ENCODE peak calls at places on chromosome 10, in seven cellular contexts. One of them, this sample, is unnamed.

GRCh38 chr10:89404082-89404481 is 10.3 kb upstream of the IFIT5 start:
- DNase-seq in H9: no peak
- DNase-seq in IMR-90: peak
- DNase-seq in trophoblast cell: no peak
- DNase-seq in H1: peak
- DNase-seq in mesendoderm: no peak
- DNase-seq in mesenchymal stem cell: no peak
- DNase-seq in this sample: no peak

GRCh38 chr10:68787813-68788212 is 39.5 kb upstream of the STOX1 start:
- DNase-seq in IMR-90: no peak
- DNase-seq in H9: no peak
- DNase-seq in trophoblast cell: no peak
- DNase-seq in mesendoderm: no peak
- DNase-seq in H1: no peak
- DNase-seq in mesenchymal stem cell: no peak
- DNase-seq in this sample: no peak

GRCh38 chr10:16478801-16479200 is 42.0 kb downstream of the PTER start:
- DNase-seq in mesendoderm: no peak
- DNase-seq in trophoblast cell: no peak
- DNase-seq in H1: no peak
- DNase-seq in H9: no peak
- DNase-seq in IMR-90: no peak
- DNase-seq in mesenchymal stem cell: no peak
- DNase-seq in this sample: no peak

GRCh38 chr10:93074597-93075368 is 1.1 kb downstream of the CYP26A1 start:
- DNase-seq in trophoblast cell: peak
- DNase-seq in mesendoderm: no peak
- DNase-seq in H1: peak
- DNase-seq in mesenchymal stem cell: no peak
- DNase-seq in H9: peak
- DNase-seq in IMR-90: no peak
- DNase-seq in this sample: no peak

GRCh38 chr10:131748831-131749766 is 151.7 kb upstream of the PPP2R2D start:
- DNase-seq in trophoblast cell: no peak
- DNase-seq in H1: no peak
- DNase-seq in H9: no peak
- DNase-seq in mesenchymal stem cell: no peak
- DNase-seq in mesendoderm: peak
- DNase-seq in IMR-90: no peak
- DNase-seq in this sample: no peak

GRCh38 chr10:88896336-88897018 is 16.4 kb downstream of the STAMBPL1 start:
- DNase-seq in mesenchymal stem cell: no peak
- DNase-seq in H1: no peak
- DNase-seq in IMR-90: no peak
- DNase-seq in H9: no peak
- DNase-seq in trophoblast cell: peak
- DNase-seq in mesendoderm: no peak
- DNase-seq in this sample: no peak

GRCh38 chr10:116771891-116772290 is 29.5 kb upstream of the HSPA12A start:
- DNase-seq in H9: no peak
- DNase-seq in IMR-90: no peak
- DNase-seq in trophoblast cell: no peak
- DNase-seq in mesendoderm: no peak
- DNase-seq in H1: no peak
- DNase-seq in mesenchymal stem cell: no peak
- DNase-seq in this sample: no peak

GRCh38 chr10:103676851-103677417 is 178.4 kb downstream of the SH3PXD2A start:
- DNase-seq in mesenchymal stem cell: peak
- DNase-seq in trophoblast cell: peak
- DNase-seq in IMR-90: peak
- DNase-seq in H9: no peak
- DNase-seq in H1: no peak
- DNase-seq in mesendoderm: peak
- DNase-seq in this sample: no peak

GRCh38 chr10:79244841-79245504 is 102.3 kb upstream of the PPIF start:
- DNase-seq in trophoblast cell: no peak
- DNase-seq in mesendoderm: no peak
- DNase-seq in mesenchymal stem cell: peak
- DNase-seq in H9: no peak
- DNase-seq in H1: no peak
- DNase-seq in IMR-90: no peak
- DNase-seq in this sample: no peak

GRCh38 chr10:126940670-126941069 is 35.4 kb downstream of the DOCK1 start:
- DNase-seq in mesenchymal stem cell: no peak
- DNase-seq in H1: no peak
- DNase-seq in IMR-90: no peak
- DNase-seq in mesendoderm: no peak
- DNase-seq in H9: no peak
- DNase-seq in trophoblast cell: no peak
- DNase-seq in this sample: no peak

GRCh38 chr10:63614371-63614891 is 93.2 kb downstream of the REEP3 start:
- DNase-seq in trophoblast cell: no peak
- DNase-seq in IMR-90: peak
- DNase-seq in H1: no peak
- DNase-seq in H9: no peak
- DNase-seq in mesendoderm: no peak
- DNase-seq in mesenchymal stem cell: peak
- DNase-seq in this sample: no peak

GRCh38 chr10:31701546-31701945 is 227.1 kb downstream of the ARHGAP12 start:
- DNase-seq in H1: no peak
- DNase-seq in trophoblast cell: no peak
- DNase-seq in IMR-90: no peak
- DNase-seq in H9: no peak
- DNase-seq in mesendoderm: no peak
- DNase-seq in mesenchymal stem cell: no peak
- DNase-seq in this sample: no peak

GRCh38 chr10:119235381-119235780 is 28.0 kb downstream of the GRK5 start:
- DNase-seq in mesenchymal stem cell: no peak
- DNase-seq in IMR-90: peak
- DNase-seq in H9: no peak
- DNase-seq in trophoblast cell: no peak
- DNase-seq in mesendoderm: no peak
- DNase-seq in H1: no peak
- DNase-seq in this sample: no peak

GRCh38 chr10:76350583-76350982 is 919.2 kb downstream of the LRMDA start:
- DNase-seq in H9: no peak
- DNase-seq in mesenchymal stem cell: no peak
- DNase-seq in H1: no peak
- DNase-seq in mesendoderm: no peak
- DNase-seq in IMR-90: no peak
- DNase-seq in trophoblast cell: no peak
- DNase-seq in this sample: no peak
- H3K18ac ChIP-seq in H9: no peak
- H3K18ac ChIP-seq in mesenchymal stem cell: no peak
- H3K18ac ChIP-seq in H1: no peak
- H3K18ac ChIP-seq in mesendoderm: no peak
- H3K18ac ChIP-seq in IMR-90: peak
- H3K18ac ChIP-seq in trophoblast cell: no peak
- H3K18ac ChIP-seq in this sample: no peak

DNA sequence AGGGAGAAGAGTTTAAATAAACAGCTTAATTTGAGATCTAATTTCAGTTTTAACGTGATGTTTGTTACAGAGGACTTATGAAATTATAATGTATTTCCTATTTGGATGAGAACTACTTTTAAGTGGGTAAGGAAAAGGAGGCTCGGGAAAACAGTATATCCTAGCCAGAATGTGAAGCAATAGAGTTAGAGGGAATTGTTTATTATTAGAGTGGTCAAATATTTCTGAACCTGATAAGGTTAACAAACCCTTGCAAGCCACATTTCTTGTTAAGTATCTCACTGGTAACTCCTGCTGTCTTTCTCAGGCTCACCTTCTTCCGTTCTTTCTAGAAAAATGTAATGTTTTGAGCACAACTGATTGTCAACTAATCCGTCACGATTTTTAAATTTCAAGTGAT is 335.1 kb upstream of the MBL2 start:
- DNase-seq in trophoblast cell: no peak
- DNase-seq in IMR-90: no peak
- DNase-seq in mesenchymal stem cell: no peak
- DNase-seq in H1: no peak
- DNase-seq in H9: no peak
- DNase-seq in mesendoderm: no peak
- DNase-seq in this sample: no peak
- H3K18ac ChIP-seq in trophoblast cell: no peak
- H3K18ac ChIP-seq in IMR-90: no peak
- H3K18ac ChIP-seq in mesenchymal stem cell: no peak
- H3K18ac ChIP-seq in H1: no peak
- H3K18ac ChIP-seq in H9: no peak
- H3K18ac ChIP-seq in mesendoderm: no peak
- H3K18ac ChIP-seq in this sample: no peak

GRCh38 chr10:128221128-128221527 is 94.9 kb upstream of the MKI67 start:
- DNase-seq in H9: no peak
- DNase-seq in trophoblast cell: no peak
- DNase-seq in H1: no peak
- DNase-seq in IMR-90: no peak
- DNase-seq in mesenchymal stem cell: no peak
- DNase-seq in mesendoderm: no peak
- DNase-seq in this sample: no peak

GRCh38 chr10:128221787-128222186 is 95.6 kb upstream of the MKI67 start:
- DNase-seq in mesenchymal stem cell: no peak
- DNase-seq in mesendoderm: no peak
- DNase-seq in H9: no peak
- DNase-seq in H1: no peak
- DNase-seq in trophoblast cell: no peak
- DNase-seq in IMR-90: no peak
- DNase-seq in this sample: no peak

GRCh38 chr10:128219295-128219694 is 93.1 kb upstream of the MKI67 start:
- DNase-seq in trophoblast cell: no peak
- DNase-seq in H9: no peak
- DNase-seq in mesendoderm: no peak
- DNase-seq in H1: no peak
- DNase-seq in mesenchymal stem cell: no peak
- DNase-seq in IMR-90: no peak
- DNase-seq in this sample: no peak

GRCh38 chr10:128218161-128218560 is 91.9 kb upstream of the MKI67 start:
- DNase-seq in mesenchymal stem cell: no peak
- DNase-seq in H1: no peak
- DNase-seq in mesendoderm: no peak
- DNase-seq in IMR-90: no peak
- DNase-seq in trophoblast cell: no peak
- DNase-seq in H9: no peak
- DNase-seq in this sample: no peak

GRCh38 chr10:128220011-128220410 is 93.8 kb upstream of the MKI67 start:
- DNase-seq in trophoblast cell: no peak
- DNase-seq in mesenchymal stem cell: no peak
- DNase-seq in mesendoderm: no peak
- DNase-seq in H9: no peak
- DNase-seq in H1: no peak
- DNase-seq in IMR-90: no peak
- DNase-seq in this sample: no peak
- H3K18ac ChIP-seq in trophoblast cell: no peak
- H3K18ac ChIP-seq in mesenchymal stem cell: no peak
- H3K18ac ChIP-seq in mesendoderm: no peak
- H3K18ac ChIP-seq in H9: no peak
- H3K18ac ChIP-seq in H1: no peak
- H3K18ac ChIP-seq in IMR-90: no peak
- H3K18ac ChIP-seq in this sample: no peak

GRCh38 chr10:37240223-37240622 is 114.8 kb downstream of the ANKRD30A start:
- DNase-seq in mesenchymal stem cell: no peak
- DNase-seq in IMR-90: no peak
- DNase-seq in H1: no peak
- DNase-seq in trophoblast cell: no peak
- DNase-seq in H9: no peak
- DNase-seq in mesendoderm: no peak
- DNase-seq in this sample: no peak
- H3K18ac ChIP-seq in mesenchymal stem cell: no peak
- H3K18ac ChIP-seq in IMR-90: no peak
- H3K18ac ChIP-seq in H1: no peak
- H3K18ac ChIP-seq in trophoblast cell: no peak
- H3K18ac ChIP-seq in H9: no peak
- H3K18ac ChIP-seq in mesendoderm: no peak
- H3K18ac ChIP-seq in this sample: no peak

GRCh38 chr10:111087968-111088505 is 11.2 kb downstream of the ADRA2A start:
- DNase-seq in mesenchymal stem cell: no peak
- DNase-seq in mesendoderm: no peak
- DNase-seq in H9: no peak
- DNase-seq in H1: no peak
- DNase-seq in IMR-90: no peak
- DNase-seq in trophoblast cell: no peak
- DNase-seq in this sample: no peak
- H3K18ac ChIP-seq in mesenchymal stem cell: no peak
- H3K18ac ChIP-seq in mesendoderm: no peak
- H3K18ac ChIP-seq in H9: no peak
- H3K18ac ChIP-seq in H1: no peak
- H3K18ac ChIP-seq in IMR-90: no peak
- H3K18ac ChIP-seq in trophoblast cell: no peak
- H3K18ac ChIP-seq in this sample: no peak

GRCh38 chr10:46250481-46250880 is 36.3 kb upstream of the ANTXRL start:
- DNase-seq in IMR-90: no peak
- DNase-seq in H1: no peak
- DNase-seq in trophoblast cell: no peak
- DNase-seq in mesendoderm: no peak
- DNase-seq in mesenchymal stem cell: no peak
- DNase-seq in H9: no peak
- DNase-seq in this sample: no peak
- H3K18ac ChIP-seq in IMR-90: no peak
- H3K18ac ChIP-seq in H1: no peak
- H3K18ac ChIP-seq in trophoblast cell: no peak
- H3K18ac ChIP-seq in mesendoderm: no peak
- H3K18ac ChIP-seq in mesenchymal stem cell: no peak
- H3K18ac ChIP-seq in H9: no peak
- H3K18ac ChIP-seq in this sample: peak

This sample was measured in neuronal stem cell.